ENCODE peak calls at places on chromosome 18, in seven cellular contexts. Z is NCI-H1417, A is DMS153, Q is psoas muscle, K is MV-4-11, P is EL, N is endothelial cell. F is an unnamed sample.

GRCh38 chr18:22300665-22301636 is 116.8 kb downstream of the CTAGE1 start:
- DNase-seq in P (peak), A (no peak), K (peak), N (no peak), Q (no peak), Z (no peak), F (peak)

GRCh38 chr18:79933765-79934164 is 17.7 kb downstream of the SLC66A2 start:
- DNase-seq in A (no peak), K (peak), N (no peak), Q (peak), P (peak), Z (no peak), F (no peak)

GRCh38 chr18:47669815-47670214 is 260.6 kb downstream of the SMAD2 start:
- DNase-seq in K (no peak), N (no peak), A (no peak), P (no peak), Z (no peak), Q (no peak), F (no peak)

GRCh38 chr18:76412010-76412817 is 82.8 kb downstream of the ZNF516 start:
- DNase-seq in Q (no peak), P (peak), Z (no peak), A (no peak), N (no peak), K (no peak), F (no peak)

GRCh38 chr18:22816266-22817176 is 116.6 kb upstream of the RBBP8 start:
- DNase-seq in P (no peak), Q (no peak), A (no peak), K (no peak), N (no peak), Z (peak), F (no peak)

GRCh38 chr18:58584219-58585127 is 44.4 kb downstream of the ALPK2 start:
- DNase-seq in Z (peak), Q (no peak), P (peak), A (no peak), N (no peak), K (peak), F (no peak)

GRCh38 chr18:24609249-24609648 is 148.8 kb downstream of the HRH4 start:
- DNase-seq in Z (no peak), Q (no peak), N (no peak), P (no peak), A (no peak), K (no peak), F (no peak)

GRCh38 chr18:68564348-68564747 is 150.6 kb downstream of the TMX3 start:
- DNase-seq in K (no peak), A (no peak), P (no peak), Z (peak), N (no peak), Q (no peak), F (no peak)

GRCh38 chr18:47928466-47928865 is 2.0 kb downstream of the SMAD2 start:
- DNase-seq in K (no peak), N (no peak), Z (no peak), Q (no peak), P (no peak), A (no peak), F (no peak)

GRCh38 chr18:12652861-12653401 is 5.0 kb downstream of the SPIRE1 start:
- DNase-seq in Z (no peak), N (no peak), K (peak), A (no peak), Q (no peak), P (peak), F (peak)

GRCh38 chr18:35581555-35582309 is at the start of gene GALNT1:
- DNase-seq in K (no peak), Q (peak), P (peak), Z (peak), A (no peak), N (peak), F (peak)

GRCh38 chr18:9775172-9775571 is 67.1 kb downstream of the RAB31 start:
- DNase-seq in Q (no peak), N (no peak), Z (no peak), A (no peak), K (peak), P (peak), F (peak)

GRCh38 chr18:35777042-35777441 is 195.4 kb upstream of the RMP24 start:
- DNase-seq in A (no peak), P (no peak), Q (no peak), Z (no peak), N (no peak), K (no peak), F (no peak)

GRCh38 chr18:78754311-78755043 is 225.1 kb upstream of the SALL3 start:
- DNase-seq in Z (no peak), P (no peak), Q (no peak), K (no peak), A (no peak), N (no peak), F (no peak)

GRCh38 chr18:27860011-27860410 is 316.9 kb downstream of the CDH2 start:
- DNase-seq in N (no peak), Z (no peak), K (no peak), A (no peak), P (peak), Q (no peak), F (no peak)

GRCh38 chr18:10526211-10526949 is 553 bp downstream of the NAPG start:
- DNase-seq in K (peak), Z (peak), A (no peak), Q (peak), N (peak), P (peak), F (peak)